ENCODE peak calls at places on chromosomes 4 and X, in six cellular contexts. X is prostate gland; S is body of pancreas; V is transverse colon; L is pancreas; K is CD8-positive, alpha-beta memory T cell. N is an unnamed sample. For H3K4me1, the result is how much of the 10 kb centered on the place peaks cover.

GRCh38 chr4:140351778-140352177 is 21.7 kb upstream of the SCOC start:
- DNase-seq in V (no peak), S (no peak), L (no peak), K (no peak), X (no peak), N (no peak)

GRCh38 chr4:106301393-106302084 is 14.5 kb downstream of the TBCK start:
- DNase-seq in V (no peak), X (no peak), K (no peak), S (no peak), L (no peak), N (no peak)

GRCh38 chr4:7607156-7607910 is 172.6 kb upstream of the PSAPL1 start:
- DNase-seq in S (no peak), X (no peak), V (no peak), L (no peak), K (no peak), N (no peak)

GRCh38 chr4:106365613-106366012 is 3.0 kb downstream of the GIMD1 start:
- DNase-seq in K (no peak), V (no peak), L (no peak), S (no peak), X (no peak), N (no peak)

GRCh38 chrX:54495814-54496516 is at the start of gene FGD1:
- DNase-seq in L (peak), S (peak), K (peak), V (peak), X (peak), N (peak)

GRCh38 chrX:12973561-12974216 is 1.2 kb upstream of the TMSB4X start:
- DNase-seq in V (no peak), K (peak), S (no peak), X (no peak), L (peak), N (peak)

GRCh38 chrX:29024813-29025342 is 437.6 kb downstream of the IL1RAPL1 start:
- DNase-seq in V (no peak), S (no peak), L (no peak), X (no peak), K (no peak), N (no peak)

GRCh38 chr4:52298444-52298843 is 247.3 kb downstream of the SPATA18 start:
- DNase-seq in S (no peak), X (no peak), L (no peak), K (no peak), V (no peak), N (no peak)

GRCh38 chrX:124033821-124034220 is 72.3 kb downstream of the STAG2 start:
- DNase-seq in V (no peak), K (no peak), L (no peak), X (no peak), S (no peak), N (no peak)

GRCh38 chr4:1309261-1310010 is 19.7 kb downstream of the MAEA start:
- DNase-seq in L (peak), K (peak), V (peak), X (peak), S (peak), N (peak)

GRCh38 chr4:86035688-86036087 is 324.2 kb downstream of the MAPK10 start:
- DNase-seq in L (no peak), S (no peak), V (no peak), K (no peak), X (no peak), N (no peak)

GRCh38 chrX:35098419-35098818 is 155.8 kb downstream of the FAM47B start:
- DNase-seq in L (no peak), S (no peak), K (no peak), V (no peak), X (no peak), N (no peak)

GRCh38 chr4:26067035-26067434 is 153.0 kb downstream of the SMIM20 start:
- DNase-seq in V (no peak), X (no peak), S (no peak), L (no peak), K (no peak), N (peak)

GRCh38 chrX:81286608-81287007 is 84.7 kb downstream of the SH3BGRL start:
- DNase-seq in X (no peak), V (no peak), K (no peak), L (no peak), S (no peak), N (no peak)

GRCh38 chr4:104592894-104593470 is 98.3 kb upstream of the CXXC4 start:
- DNase-seq in X (no peak), K (no peak), S (no peak), L (no peak), V (no peak), N (peak)

GRCh38 chrX:3712870-3713224 is 602 bp downstream of the PRKX start:
- DNase-seq in L (peak), X (no peak), V (peak), K (no peak), S (peak), N (no peak)

GRCh38 chr4:105283501-105283900 is 136.8 kb downstream of the TET2 start:
- DNase-seq in K (no peak), V (no peak), S (no peak), X (no peak), L (no peak), N (no peak)

GRCh38 chrX:4315891-4316290 is 602.4 kb upstream of the PRKX start:
- DNase-seq in X (no peak), V (no peak), L (no peak), S (no peak), K (no peak), N (no peak)

GRCh38 chr4:82864336-82865001 is 26.5 kb downstream of the SEC31A start:
- DNase-seq in K (no peak), L (no peak), S (no peak), V (no peak), X (no peak), N (no peak)

GRCh38 chrX:150508461-150509367 is 59.7 kb upstream of the MTM1 start:
- DNase-seq in K (no peak), V (peak), L (peak), S (peak), X (peak), N (peak)

GRCh38 chrX:85963736-85964135 is 83.6 kb downstream of the CHM start:
- DNase-seq in K (no peak), S (no peak), X (no peak), V (no peak), L (no peak), N (peak)

DNA sequence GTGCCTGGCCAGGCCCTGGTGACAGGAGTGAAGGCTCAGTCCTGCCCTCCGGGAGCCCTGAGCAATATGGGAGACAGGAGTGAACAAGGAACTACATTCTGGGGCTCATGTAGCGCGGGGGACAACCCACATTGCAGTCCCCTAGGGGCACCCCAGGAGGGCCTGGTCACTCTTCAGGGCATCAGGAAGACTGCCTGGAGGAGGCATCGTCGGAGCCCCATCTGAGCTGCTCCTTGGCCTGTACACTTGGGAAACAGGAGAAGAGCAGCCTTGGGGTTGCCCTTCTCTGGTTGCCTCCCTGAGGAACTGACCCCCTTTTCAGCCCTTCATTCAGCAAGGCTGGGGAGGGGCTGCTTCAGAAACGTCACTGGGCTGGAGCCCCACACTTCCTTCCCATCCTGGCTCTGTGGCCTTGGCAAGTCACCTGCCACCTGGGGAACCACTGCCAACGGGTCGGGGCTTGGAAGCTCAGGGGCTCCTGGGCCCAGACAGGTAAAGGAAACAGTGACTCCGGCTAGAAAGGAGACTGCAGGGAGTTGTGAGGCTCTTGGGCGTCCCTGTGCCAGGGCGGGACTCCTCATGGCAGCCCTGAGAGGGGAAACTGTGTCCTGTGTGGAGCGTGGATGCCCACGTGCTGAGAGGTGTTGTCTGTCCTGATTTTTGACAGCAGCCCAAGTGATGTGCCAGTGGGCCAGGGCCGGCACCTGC is 10.1 kb downstream of the WFS1 start:
- DNase-seq in X (no peak), K (no peak), S (no peak), L (no peak), V (no peak), N (no peak)
- H3K4me1 ChIP-seq in X (under half), K (under half), S (under half), L (under half), V (under half), N (under half)

DNA sequence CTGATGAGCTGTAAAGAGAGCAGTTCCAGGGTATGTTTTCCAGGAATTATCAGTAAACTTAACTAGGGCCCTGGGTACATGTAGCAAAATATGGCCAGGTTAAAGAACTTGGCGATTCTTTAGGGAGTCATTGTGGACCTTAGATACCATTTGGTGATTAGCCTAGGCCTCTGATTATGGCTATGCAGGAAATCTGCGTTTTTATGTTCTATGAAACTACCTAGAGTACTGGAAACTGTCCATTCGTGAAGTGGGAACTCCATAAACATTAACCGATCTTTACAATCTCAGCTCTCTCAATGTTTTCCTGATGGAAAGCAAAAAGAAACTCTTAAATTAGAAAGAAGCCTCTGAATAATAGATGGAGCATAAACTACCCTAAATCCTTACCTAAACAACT is 121.9 kb downstream of the SH3RF1 start:
- DNase-seq in L (no peak), K (no peak), X (no peak), V (no peak), S (no peak), N (no peak)
- H3K4me1 ChIP-seq in L (under half), K (under half), X (under half), V (under half), S (under half), N (under half)

GRCh38 chr4:2861631-2862436 is 18.2 kb downstream of the ADD1 start:
- DNase-seq in V (no peak), X (no peak), S (no peak), L (no peak), K (no peak), N (no peak)
- H3K4me1 ChIP-seq in V (under half), X (under half), S (half or more), L (under half), K (half or more), N (under half)

GRCh38 chr4:173522160-173522873 is 7.7 kb downstream of the HAND2 start:
- DNase-seq in S (peak), K (no peak), V (peak), X (no peak), L (peak), N (peak)

GRCh38 chr4:173521474-173522159 is 8.4 kb downstream of the HAND2 start:
- DNase-seq in S (no peak), V (no peak), K (no peak), X (no peak), L (no peak), N (no peak)

GRCh38 chr4:173522874-173523395 is 7.1 kb downstream of the HAND2 start:
- DNase-seq in K (no peak), L (no peak), V (no peak), X (no peak), S (no peak), N (no peak)

GRCh38 chr4:173519130-173520101 is 10.6 kb downstream of the HAND2 start:
- DNase-seq in L (no peak), K (no peak), S (no peak), X (no peak), V (no peak), N (no peak)

DNA sequence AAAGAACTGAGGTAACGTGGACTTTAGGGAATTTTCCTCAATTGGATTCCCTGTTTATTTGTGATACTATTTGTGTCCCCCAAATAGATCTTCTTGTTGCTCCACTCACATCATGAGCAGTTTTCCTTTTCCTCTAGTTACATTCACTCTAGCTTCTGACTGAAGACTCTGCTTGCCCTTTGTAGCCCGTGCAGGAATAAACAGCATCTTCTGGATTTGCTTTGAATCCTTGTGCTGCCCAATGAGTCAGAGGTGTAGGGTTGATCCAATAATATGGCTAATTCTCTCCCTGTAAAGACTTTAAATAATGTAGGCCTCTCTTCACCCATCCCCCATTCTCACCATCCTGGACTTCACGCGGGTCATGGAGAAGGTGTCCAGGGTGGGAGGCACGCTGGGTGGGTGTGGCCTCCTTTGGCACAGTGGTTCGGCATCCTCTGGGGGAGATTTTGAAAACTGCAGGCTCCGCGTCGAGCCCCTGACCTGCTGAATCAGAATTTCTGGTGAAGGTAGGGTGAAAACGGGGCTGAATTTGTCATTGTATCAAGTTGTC is 9.0 kb downstream of the HAND2 start:
- DNase-seq in S (no peak), L (no peak), V (no peak), X (no peak), K (no peak), N (no peak)
- H3K4me1 ChIP-seq in S (under half), L (under half), V (under half), X (under half), K (under half), N (under half)